ENCODE peak calls at places on chromosomes 6 and 20, in eight cellular contexts. One of them, this sample, is unnamed.

GRCh38 chr6:38671885-38672467 is 31.0 kb downstream of the GLO1 start:
- DNase-seq in IMR-90: peak; percentile 76
- DNase-seq in ovary: no peak
- DNase-seq in breast epithelium: no peak
- DNase-seq in adrenal gland: no peak
- DNase-seq in heart left ventricle: no peak
- DNase-seq in stomach: no peak
- DNase-seq in H1: no peak
- DNase-seq in this sample: peak; percentile 40

GRCh38 chr6:2209226-2209809 is 36.1 kb downstream of the GMDS start:
- DNase-seq in IMR-90: peak; percentile 30
- DNase-seq in ovary: no peak
- DNase-seq in breast epithelium: peak; percentile 28
- DNase-seq in adrenal gland: no peak
- DNase-seq in heart left ventricle: no peak
- DNase-seq in stomach: peak; percentile 70
- DNase-seq in H1: peak; percentile 76
- DNase-seq in this sample: no peak

GRCh38 chr6:93886416-93886815 is 467.1 kb upstream of the EPHA7 start:
- DNase-seq in IMR-90: no peak
- DNase-seq in ovary: no peak
- DNase-seq in breast epithelium: no peak
- DNase-seq in adrenal gland: no peak
- DNase-seq in heart left ventricle: no peak
- DNase-seq in stomach: no peak
- DNase-seq in H1: no peak
- DNase-seq in this sample: no peak

GRCh38 chr6:131825946-131826345 is 18.1 kb downstream of the ENPP1 start:
- DNase-seq in IMR-90: peak; percentile 20
- DNase-seq in ovary: no peak
- DNase-seq in breast epithelium: no peak
- DNase-seq in adrenal gland: no peak
- DNase-seq in heart left ventricle: no peak
- DNase-seq in stomach: no peak
- DNase-seq in H1: no peak
- DNase-seq in this sample: no peak

GRCh38 chr20:57480444-57481152 is 44.3 kb downstream of the CTCFL start:
- DNase-seq in IMR-90: no peak
- DNase-seq in ovary: no peak
- DNase-seq in breast epithelium: no peak
- DNase-seq in adrenal gland: no peak
- DNase-seq in heart left ventricle: no peak
- DNase-seq in stomach: no peak
- DNase-seq in H1: no peak
- DNase-seq in this sample: no peak

GRCh38 chr6:7787137-7787575 is 61.3 kb downstream of the BMP6 start:
- DNase-seq in IMR-90: peak; percentile 74
- DNase-seq in ovary: peak; percentile 59
- DNase-seq in breast epithelium: peak; percentile 36
- DNase-seq in adrenal gland: peak; percentile 32
- DNase-seq in heart left ventricle: no peak
- DNase-seq in stomach: no peak
- DNase-seq in H1: no peak
- DNase-seq in this sample: peak; percentile 43

GRCh38 chr6:36095497-36096391 is 34.6 kb upstream of the MAPK13 start:
- DNase-seq in IMR-90: no peak
- DNase-seq in ovary: no peak
- DNase-seq in breast epithelium: no peak
- DNase-seq in adrenal gland: no peak
- DNase-seq in heart left ventricle: no peak
- DNase-seq in stomach: peak; percentile 43
- DNase-seq in H1: no peak
- DNase-seq in this sample: no peak

GRCh38 chr20:33658510-33658909 is 3.6 kb upstream of the C20orf144 start:
- DNase-seq in IMR-90: no peak
- DNase-seq in ovary: peak; percentile 24
- DNase-seq in breast epithelium: no peak
- DNase-seq in adrenal gland: peak; percentile 15
- DNase-seq in heart left ventricle: no peak
- DNase-seq in stomach: no peak
- DNase-seq in H1: no peak
- DNase-seq in this sample: no peak

GRCh38 chr6:117866561-117866960 is 40.5 kb upstream of the SLC35F1 start:
- DNase-seq in IMR-90: no peak
- DNase-seq in ovary: no peak
- DNase-seq in breast epithelium: no peak
- DNase-seq in adrenal gland: no peak
- DNase-seq in heart left ventricle: no peak
- DNase-seq in stomach: no peak
- DNase-seq in H1: no peak
- DNase-seq in this sample: no peak

GRCh38 chr20:16707674-16708073 is 22.2 kb upstream of the SNRPB2 start:
- DNase-seq in IMR-90: no peak
- DNase-seq in ovary: no peak
- DNase-seq in breast epithelium: no peak
- DNase-seq in adrenal gland: no peak
- DNase-seq in heart left ventricle: no peak
- DNase-seq in stomach: no peak
- DNase-seq in H1: no peak
- DNase-seq in this sample: no peak

GRCh38 chr6:164163239-164163638 is 748.7 kb downstream of the QKI start:
- DNase-seq in IMR-90: no peak
- DNase-seq in ovary: no peak
- DNase-seq in breast epithelium: no peak
- DNase-seq in adrenal gland: no peak
- DNase-seq in heart left ventricle: no peak
- DNase-seq in stomach: no peak
- DNase-seq in H1: no peak
- DNase-seq in this sample: no peak

GRCh38 chr6:27565839-27566779 is 93.2 kb upstream of the ZNF184 start:
- DNase-seq in IMR-90: no peak
- DNase-seq in ovary: no peak
- DNase-seq in breast epithelium: no peak
- DNase-seq in adrenal gland: no peak
- DNase-seq in heart left ventricle: no peak
- DNase-seq in stomach: no peak
- DNase-seq in H1: peak; percentile 78
- DNase-seq in this sample: no peak

GRCh38 chr20:846894-847278 is 13.4 kb downstream of the FAM110A start:
- DNase-seq in IMR-90: no peak
- DNase-seq in ovary: no peak
- DNase-seq in breast epithelium: no peak
- DNase-seq in adrenal gland: peak; percentile 29
- DNase-seq in heart left ventricle: peak; percentile 66
- DNase-seq in stomach: no peak
- DNase-seq in H1: no peak
- DNase-seq in this sample: no peak

GRCh38 chr20:58511364-58511763 is 3.8 kb downstream of the APCDD1L start:
- DNase-seq in IMR-90: peak; percentile 83
- DNase-seq in ovary: no peak
- DNase-seq in breast epithelium: no peak
- DNase-seq in adrenal gland: peak; percentile 43
- DNase-seq in heart left ventricle: no peak
- DNase-seq in stomach: no peak
- DNase-seq in H1: no peak
- DNase-seq in this sample: no peak

GRCh38 chr6:162721404-162721687 is 6.2 kb downstream of the PRKN start:
- DNase-seq in IMR-90: no peak
- DNase-seq in ovary: no peak
- DNase-seq in breast epithelium: no peak
- DNase-seq in adrenal gland: no peak
- DNase-seq in heart left ventricle: no peak
- DNase-seq in stomach: no peak
- DNase-seq in H1: no peak
- DNase-seq in this sample: no peak

GRCh38 chr6:4134841-4135664 is at the start of gene ECI2:
- DNase-seq in IMR-90: peak; percentile 27
- DNase-seq in ovary: no peak
- DNase-seq in breast epithelium: peak; percentile 50
- DNase-seq in adrenal gland: peak; percentile 88
- DNase-seq in heart left ventricle: peak; percentile 86
- DNase-seq in stomach: peak; percentile 65
- DNase-seq in H1: peak; percentile 85
- DNase-seq in this sample: no peak

GRCh38 chr6:22248513-22249308 is 48.1 kb downstream of the PRL start:
- DNase-seq in IMR-90: peak; percentile 83
- DNase-seq in ovary: no peak
- DNase-seq in breast epithelium: no peak
- DNase-seq in adrenal gland: no peak
- DNase-seq in heart left ventricle: no peak
- DNase-seq in stomach: no peak
- DNase-seq in H1: no peak
- DNase-seq in this sample: no peak

GRCh38 chr6:3913077-3913957 is 64.1 kb downstream of the FAM50B start:
- DNase-seq in IMR-90: peak; percentile 99
- DNase-seq in ovary: peak; percentile 60
- DNase-seq in breast epithelium: peak; percentile 85
- DNase-seq in adrenal gland: peak; percentile 44
- DNase-seq in heart left ventricle: no peak
- DNase-seq in stomach: peak; percentile 77
- DNase-seq in H1: peak; percentile 7
- DNase-seq in this sample: peak; percentile 47

GRCh38 chr6:139376604-139377218 is 2.3 kb upstream of the CITED2 start:
- DNase-seq in IMR-90: peak; percentile 41
- DNase-seq in ovary: peak; percentile 87
- DNase-seq in breast epithelium: peak; percentile 91
- DNase-seq in adrenal gland: peak; percentile 94
- DNase-seq in heart left ventricle: no peak
- DNase-seq in stomach: peak; percentile 82
- DNase-seq in H1: no peak
- DNase-seq in this sample: peak; percentile 73

GRCh38 chr6:67393356-67393755 is 1241.7 kb upstream of the ADGRB3 start:
- DNase-seq in IMR-90: no peak
- DNase-seq in ovary: no peak
- DNase-seq in breast epithelium: no peak
- DNase-seq in adrenal gland: no peak
- DNase-seq in heart left ventricle: no peak
- DNase-seq in stomach: no peak
- DNase-seq in H1: no peak
- DNase-seq in this sample: no peak
- H3K4me1 ChIP-seq in IMR-90: no peaks in the 10 kb centered on the region
- H3K4me1 ChIP-seq in ovary: no peaks in the 10 kb centered on the region
- H3K4me1 ChIP-seq in breast epithelium: no peaks in the 10 kb centered on the region
- H3K4me1 ChIP-seq in adrenal gland: no peaks in the 10 kb centered on the region
- H3K4me1 ChIP-seq in heart left ventricle: no peaks in the 10 kb centered on the region
- H3K4me1 ChIP-seq in stomach: no peaks in the 10 kb centered on the region
- H3K4me1 ChIP-seq in H1: no peaks in the 10 kb centered on the region
- H3K4me1 ChIP-seq in this sample: no peaks in the 10 kb centered on the region

GRCh38 chr6:30600576-30600975 is 16.5 kb downstream of the PPP1R10 start:
- DNase-seq in IMR-90: no peak
- DNase-seq in ovary: no peak
- DNase-seq in breast epithelium: no peak
- DNase-seq in adrenal gland: peak; percentile 51
- DNase-seq in heart left ventricle: no peak
- DNase-seq in stomach: peak; percentile 28
- DNase-seq in H1: no peak
- DNase-seq in this sample: no peak

GRCh38 chr6:30601436-30601814 is 15.6 kb downstream of the PPP1R10 start:
- DNase-seq in IMR-90: no peak
- DNase-seq in ovary: no peak
- DNase-seq in breast epithelium: no peak
- DNase-seq in adrenal gland: no peak
- DNase-seq in heart left ventricle: no peak
- DNase-seq in stomach: no peak
- DNase-seq in H1: no peak
- DNase-seq in this sample: no peak

GRCh38 chr6:30599625-30600324 is 17.3 kb downstream of the PPP1R10 start:
- DNase-seq in IMR-90: no peak
- DNase-seq in ovary: no peak
- DNase-seq in breast epithelium: no peak
- DNase-seq in adrenal gland: no peak
- DNase-seq in heart left ventricle: no peak
- DNase-seq in stomach: no peak
- DNase-seq in H1: no peak
- DNase-seq in this sample: no peak

GRCh38 chr6:30601815-30602641 is 15.0 kb downstream of the PPP1R10 start:
- DNase-seq in IMR-90: no peak
- DNase-seq in ovary: no peak
- DNase-seq in breast epithelium: no peak
- DNase-seq in adrenal gland: no peak
- DNase-seq in heart left ventricle: no peak
- DNase-seq in stomach: no peak
- DNase-seq in H1: no peak
- DNase-seq in this sample: no peak

GRCh38 chr6:30598912-30599624 is 18.0 kb downstream of the PPP1R10 start:
- DNase-seq in IMR-90: no peak
- DNase-seq in ovary: no peak
- DNase-seq in breast epithelium: no peak
- DNase-seq in adrenal gland: no peak
- DNase-seq in heart left ventricle: no peak
- DNase-seq in stomach: no peak
- DNase-seq in H1: no peak
- DNase-seq in this sample: no peak
- TF ChIP-seq POLR2A in IMR-90: no peak
- TF ChIP-seq POLR2A in ovary: no peak
- TF ChIP-seq POLR2A in breast epithelium: no peak
- TF ChIP-seq POLR2A in adrenal gland: peak; percentile 6
- TF ChIP-seq POLR2A in heart left ventricle: no peak
- TF ChIP-seq POLR2A in stomach: no peak
- TF ChIP-seq POLR2A in H1: peak; percentile 27
- TF ChIP-seq POLR2A in this sample: no peak

GRCh38 chr20:9051508-9051907 is 17.4 kb upstream of the PLCB4 start:
- DNase-seq in IMR-90: peak; percentile 99
- DNase-seq in ovary: no peak
- DNase-seq in breast epithelium: no peak
- DNase-seq in adrenal gland: peak; percentile 20
- DNase-seq in heart left ventricle: no peak
- DNase-seq in stomach: no peak
- DNase-seq in H1: no peak
- DNase-seq in this sample: no peak
- H3K27ac ChIP-seq in IMR-90: no peak overlapping the region
- H3K27ac ChIP-seq in ovary: no peak overlapping the region
- H3K27ac ChIP-seq in breast epithelium: no peak overlapping the region
- H3K27ac ChIP-seq in adrenal gland: no peak overlapping the region
- H3K27ac ChIP-seq in heart left ventricle: no peak overlapping the region
- H3K27ac ChIP-seq in stomach: peak overlapping the region; percentile 47
- H3K27ac ChIP-seq in H1: no peak overlapping the region
- H3K27ac ChIP-seq in this sample: no peak overlapping the region

DNA sequence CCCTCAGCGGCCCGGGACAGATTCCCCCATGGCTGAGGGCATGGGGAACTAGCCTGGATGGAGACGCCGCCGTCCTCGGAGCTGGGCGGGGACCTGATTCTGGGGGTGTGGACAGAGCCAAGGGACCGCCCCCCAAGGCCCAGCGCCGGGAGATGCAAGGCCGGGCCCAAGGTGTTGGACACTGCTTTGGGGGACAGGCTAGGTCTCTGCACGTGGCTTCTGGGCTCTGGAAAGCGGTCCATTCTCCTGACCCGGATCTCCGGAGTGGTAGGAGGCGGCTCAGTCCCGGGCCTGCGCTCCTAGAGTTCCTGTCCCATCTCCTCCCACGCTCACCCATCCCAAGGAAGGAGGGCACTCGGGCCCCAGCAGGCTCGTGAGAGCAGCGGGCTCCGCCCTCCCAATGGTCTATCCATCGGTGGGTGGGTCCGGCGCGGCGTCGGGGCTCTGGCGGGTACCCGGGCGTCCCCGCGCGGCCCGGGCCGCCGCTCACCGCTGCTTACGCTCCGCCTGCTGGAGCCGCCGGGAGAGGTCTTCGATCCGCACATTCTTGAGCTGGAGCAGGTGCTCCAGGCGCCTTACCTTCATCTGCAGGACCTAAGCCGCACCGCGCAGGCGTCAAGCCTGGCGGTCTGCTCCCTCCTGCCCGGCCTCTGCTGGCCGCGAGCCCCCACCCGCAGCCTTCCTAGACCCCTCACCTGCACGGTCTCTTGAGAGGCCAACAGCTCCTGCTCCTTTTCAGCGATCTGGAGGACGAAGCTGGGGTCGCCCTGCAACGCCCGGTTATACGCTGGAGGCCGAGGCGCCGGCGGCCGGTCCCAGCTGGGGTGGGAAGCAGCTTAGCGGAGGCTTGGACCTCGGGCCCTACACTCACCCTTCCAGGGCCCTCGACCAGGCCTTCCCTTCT is 3.3 kb downstream of the SPEF1 start:
- DNase-seq in IMR-90: no peak
- DNase-seq in ovary: peak; percentile 68
- DNase-seq in breast epithelium: peak; percentile 55
- DNase-seq in adrenal gland: peak; percentile 53
- DNase-seq in heart left ventricle: peak; percentile 89
- DNase-seq in stomach: peak; percentile 62
- DNase-seq in H1: peak; percentile 90
- DNase-seq in this sample: peak; percentile 60
- H3K4me1 ChIP-seq in IMR-90: peaks cover 4% of the 10 kb centered on the region
- H3K4me1 ChIP-seq in ovary: peaks cover 5% of the 10 kb centered on the region
- H3K4me1 ChIP-seq in breast epithelium: peaks cover 8% of the 10 kb centered on the region
- H3K4me1 ChIP-seq in adrenal gland: peaks cover 23% of the 10 kb centered on the region
- H3K4me1 ChIP-seq in heart left ventricle: peaks cover 27% of the 10 kb centered on the region
- H3K4me1 ChIP-seq in stomach: peaks cover 29% of the 10 kb centered on the region
- H3K4me1 ChIP-seq in H1: peaks cover 8% of the 10 kb centered on the region
- H3K4me1 ChIP-seq in this sample: peaks cover 7% of the 10 kb centered on the region

This sample was measured in testis.